ENCODE peak calls at places on chromosomes 5 and 9, in ten cellular contexts. Y is activated CD8-positive, alpha-beta memory T cell treated with anti-CD3 and anti-CD28 coated beads for 48 hours; R is IMR-90; Z is SHP77; J is adipocyte; S is T1000; F is thoracic aorta; N is NCI-H1092; I is cardiac muscle cell; U is stimulated activated CD4-positive, alpha-beta T cell treated with anti-CD3 and anti-CD28 coated beads, Interleukin-4, amount 100 ng/mL, for 4 hours. D is an unnamed sample.
A peak's percentile ranks its signal among the peaks of the same experiment; 100 is the strongest.

GRCh38 chr5:171633776-171634470 is 151.7 kb upstream of the SMIM23 start:
- DNase-seq in Y (no peak), R (no peak), Z (no peak), J (no peak), S (no peak), F (no peak), N (no peak), I (no peak), U (no peak), D (no peak)

GRCh38 chr5:122500245-122501086 is 188.4 kb downstream of the SNCAIP start:
- DNase-seq in Y (no peak), R (peak; percentile 72), Z (peak; percentile 44), J (peak; percentile 86), S (peak; percentile 22), F (no peak), N (no peak), I (peak; percentile 82), U (no peak), D (no peak)

GRCh38 chr9:77897292-77897691 is 134.3 kb downstream of the GNAQ start:
- DNase-seq in Y (no peak), R (peak; percentile 15), Z (no peak), J (no peak), S (no peak), F (no peak), N (peak; percentile 42), I (peak; percentile 34), U (no peak), D (no peak)

GRCh38 chr9:88523056-88523455 is 11.9 kb upstream of the NXNL2 start:
- DNase-seq in Y (no peak), R (peak; percentile 84), Z (no peak), J (peak; percentile 16), S (peak; percentile 12), F (no peak), N (no peak), I (peak; percentile 34), U (no peak), D (no peak)

GRCh38 chr5:96997265-96997859 is 61.5 kb downstream of the LNPEP start:
- DNase-seq in Y (no peak), R (peak; percentile 63), Z (peak; percentile 2), J (peak; percentile 65), S (no peak), F (no peak), N (no peak), I (peak; percentile 75), U (no peak), D (peak; percentile 39)

GRCh38 chr5:168879929-168880328 is 300.8 kb upstream of the PANK3 start:
- DNase-seq in Y (no peak), R (no peak), Z (no peak), J (peak; percentile 31), S (no peak), F (no peak), N (no peak), I (peak; percentile 81), U (no peak), D (no peak)

GRCh38 chr5:102048940-102049339 is 247.1 kb downstream of the SLCO4C1 start:
- DNase-seq in Y (no peak), R (no peak), Z (peak; percentile 88), J (no peak), S (no peak), F (no peak), N (no peak), I (no peak), U (no peak), D (no peak)

GRCh38 chr5:109689740-109690455 is at the start of gene MAN2A1:
- DNase-seq in Y (peak; percentile 45), R (peak; percentile 47), Z (peak; percentile 41), J (peak; percentile 85), S (peak; percentile 52), F (peak; percentile 42), N (no peak), I (peak; percentile 76), U (peak; percentile 83), D (peak; percentile 85)

GRCh38 chr9:15211160-15211993 is 95.6 kb downstream of the TTC39B start:
- DNase-seq in Y (peak; percentile 31), R (peak; percentile 79), Z (peak; percentile 37), J (peak; percentile 94), S (peak; percentile 2), F (no peak), N (peak; percentile 70), I (peak; percentile 86), U (peak; percentile 46), D (peak; percentile 69)

GRCh38 chr5:9545959-9546851 is at the start of gene SEMA5A:
- DNase-seq in Y (no peak), R (peak; percentile 66), Z (no peak), J (peak; percentile 92), S (peak; percentile 62), F (no peak), N (no peak), I (peak; percentile 78), U (peak; percentile 9), D (no peak)

GRCh38 chr9:75626860-75627259 is 263.6 kb upstream of the PCSK5 start:
- DNase-seq in Y (no peak), R (no peak), Z (no peak), J (no peak), S (no peak), F (no peak), N (no peak), I (no peak), U (no peak), D (no peak)

GRCh38 chr5:55915783-55916182 is 64.6 kb downstream of the IL31RA start:
- DNase-seq in Y (no peak), R (no peak), Z (no peak), J (no peak), S (no peak), F (no peak), N (no peak), I (no peak), U (no peak), D (no peak)

GRCh38 chr5:103934303-103934702 is 371.7 kb upstream of the NUDT12 start:
- DNase-seq in Y (no peak), R (no peak), Z (no peak), J (no peak), S (no peak), F (no peak), N (no peak), I (no peak), U (no peak), D (no peak)

GRCh38 chr9:110755179-110755578 is 86.6 kb downstream of the MUSK start:
- DNase-seq in Y (no peak), R (no peak), Z (no peak), J (no peak), S (no peak), F (no peak), N (no peak), I (no peak), U (no peak), D (no peak)

GRCh38 chr5:123122273-123122672 is 33.2 kb downstream of the PRDM6 start:
- DNase-seq in Y (no peak), R (no peak), Z (no peak), J (no peak), S (no peak), F (no peak), N (no peak), I (no peak), U (no peak), D (no peak)

GRCh38 chr5:122078116-122078865 is at the start of gene LOX:
- DNase-seq in Y (no peak), R (peak; percentile 98), Z (peak; percentile 42), J (peak; percentile 98), S (peak; percentile 56), F (peak; percentile 64), N (no peak), I (peak; percentile 99), U (no peak), D (no peak)

GRCh38 chr5:16918156-16918555 is 17.9 kb downstream of the MYO10 start:
- DNase-seq in Y (no peak), R (no peak), Z (no peak), J (no peak), S (no peak), F (no peak), N (no peak), I (no peak), U (no peak), D (no peak)

GRCh38 chr9:125961037-125961436 is 213.9 kb downstream of the PBX3 start:
- DNase-seq in Y (no peak), R (no peak), Z (no peak), J (no peak), S (no peak), F (no peak), N (no peak), I (no peak), U (no peak), D (no peak)

GRCh38 chr5:55692509-55692908 is 19.6 kb downstream of the SLC38A9 start:
- DNase-seq in Y (no peak), R (no peak), Z (no peak), J (no peak), S (no peak), F (no peak), N (no peak), I (no peak), U (no peak), D (no peak)

GRCh38 chr5:38601133-38601842 is 44.8 kb upstream of the LIFR start:
- DNase-seq in Y (no peak), R (no peak), Z (no peak), J (no peak), S (no peak), F (no peak), N (no peak), I (peak; percentile 57), U (no peak), D (no peak)

D was measured in naive thymus-derived CD4-positive, alpha-beta T cell.